ENCODE peak calls at places on chromosomes 16 and 17, in seven cellular contexts. G is ascending aorta; D is left lung; U is H9; M is small intestine; Q is naive thymus-derived CD4-positive, alpha-beta T cell; Y is CD8-positive, alpha-beta T cell. X is an unnamed sample.

GRCh38 chr16:67548265-67549126 is 13.8 kb upstream of the CTCF start:
- DNase-seq in G (no peak), D (peak; percentile 22), U (no peak), M (no peak), Q (no peak), Y (no peak), X (no peak)

GRCh38 chr17:29710891-29711418 is 88.2 kb upstream of the CORO6 start:
- DNase-seq in G (no peak), D (no peak), U (no peak), M (no peak), Q (no peak), Y (no peak), X (no peak)

GRCh38 chr17:12512712-12513355 is 152.9 kb upstream of the MYOCD start:
- DNase-seq in G (no peak), D (no peak), U (no peak), M (no peak), Q (no peak), Y (no peak), X (no peak)

GRCh38 chr16:27161398-27161797 is 41.9 kb upstream of the KDM8 start:
- DNase-seq in G (no peak), D (no peak), U (no peak), M (no peak), Q (no peak), Y (no peak), X (no peak)

GRCh38 chr17:78111012-78111726 is 17.4 kb downstream of the TMC6 start:
- DNase-seq in G (no peak), D (no peak), U (no peak), M (no peak), Q (no peak), Y (no peak), X (no peak)

GRCh38 chr16:56121156-56121500 is 70.2 kb upstream of the GNAO1 start:
- DNase-seq in G (no peak), D (no peak), U (no peak), M (no peak), Q (no peak), Y (no peak), X (no peak)

GRCh38 chr16:7839568-7839967 is 506.9 kb downstream of the RBFOX1 start:
- DNase-seq in G (no peak), D (no peak), U (no peak), M (no peak), Q (no peak), Y (no peak), X (peak; percentile 70)

GRCh38 chr17:20022701-20023100 is 13.5 kb downstream of the SPECC1 start:
- DNase-seq in G (no peak), D (no peak), U (no peak), M (no peak), Q (no peak), Y (no peak), X (no peak)

GRCh38 chr16:74691093-74691855 is 9.4 kb downstream of the MLKL start:
- DNase-seq in G (no peak), D (no peak), U (no peak), M (no peak), Q (no peak), Y (no peak), X (peak; percentile 57)

GRCh38 chr17:55299890-55300289 is 35.1 kb downstream of the HLF start:
- DNase-seq in G (no peak), D (no peak), U (no peak), M (no peak), Q (no peak), Y (no peak), X (no peak)

GRCh38 chr16:88561485-88562369 is 8.5 kb upstream of the ZC3H18 start:
- DNase-seq in G (no peak), D (peak; percentile 49), U (peak; percentile 56), M (peak; percentile 38), Q (peak; percentile 58), Y (peak; percentile 65), X (peak; percentile 65)

GRCh38 chr16:22379656-22380055 is 5.2 kb upstream of the CDR2 start:
- DNase-seq in G (no peak), D (no peak), U (no peak), M (no peak), Q (no peak), Y (no peak), X (no peak)

GRCh38 chr17:6506679-6507231 is 49.6 kb downstream of the PITPNM3 start:
- DNase-seq in G (no peak), D (peak; percentile 75), U (no peak), M (peak; percentile 55), Q (no peak), Y (no peak), X (peak; percentile 66)

GRCh38 chr16:87834668-87835473 is 34.4 kb downstream of the SLC7A5 start:
- DNase-seq in G (no peak), D (no peak), U (no peak), M (peak; percentile 51), Q (no peak), Y (no peak), X (peak; percentile 87)

GRCh38 chr17:17681744-17682292 is 560 bp downstream of the RAI1 start:
- DNase-seq in G (no peak), D (peak; percentile 58), U (no peak), M (no peak), Q (peak; percentile 23), Y (peak; percentile 43), X (no peak)

GRCh38 chr17:43962479-43962878 is 8.7 kb upstream of the PYY start:
- DNase-seq in G (no peak), D (no peak), U (no peak), M (no peak), Q (no peak), Y (no peak), X (no peak)

GRCh38 chr16:27485811-27486210 is 63.9 kb downstream of the GTF3C1 start:
- DNase-seq in G (no peak), D (no peak), U (no peak), M (no peak), Q (no peak), Y (no peak), X (no peak)

GRCh38 chr17:15436399-15437369 is 30.7 kb downstream of the CDRT4 start:
- DNase-seq in G (no peak), D (no peak), U (peak; percentile 59), M (peak; percentile 88), Q (peak; percentile 47), Y (peak; percentile 44), X (no peak)

GRCh38 chr16:68790130-68790761 is 53.1 kb upstream of the TANGO6 start:
- DNase-seq in G (no peak), D (no peak), U (no peak), M (no peak), Q (no peak), Y (no peak), X (peak; percentile 95)

GRCh38 chr16:2002406-2003230 is 7.0 kb downstream of the ZNF598 start:
- DNase-seq in G (no peak), D (no peak), U (no peak), M (no peak), Q (no peak), Y (peak; percentile 19), X (no peak)

GRCh38 chr16:2004795-2005517 is 4.7 kb downstream of the ZNF598 start:
- DNase-seq in G (no peak), D (no peak), U (no peak), M (no peak), Q (no peak), Y (peak; percentile 13), X (no peak)

GRCh38 chr16:2003231-2003826 is 6.3 kb downstream of the ZNF598 start:
- DNase-seq in G (no peak), D (no peak), U (no peak), M (no peak), Q (no peak), Y (peak; percentile 13), X (no peak)

GRCh38 chr16:2005646-2006045 is 4.0 kb downstream of the ZNF598 start:
- DNase-seq in G (no peak), D (no peak), U (peak; percentile 70), M (no peak), Q (no peak), Y (peak; percentile 15), X (no peak)

DNA sequence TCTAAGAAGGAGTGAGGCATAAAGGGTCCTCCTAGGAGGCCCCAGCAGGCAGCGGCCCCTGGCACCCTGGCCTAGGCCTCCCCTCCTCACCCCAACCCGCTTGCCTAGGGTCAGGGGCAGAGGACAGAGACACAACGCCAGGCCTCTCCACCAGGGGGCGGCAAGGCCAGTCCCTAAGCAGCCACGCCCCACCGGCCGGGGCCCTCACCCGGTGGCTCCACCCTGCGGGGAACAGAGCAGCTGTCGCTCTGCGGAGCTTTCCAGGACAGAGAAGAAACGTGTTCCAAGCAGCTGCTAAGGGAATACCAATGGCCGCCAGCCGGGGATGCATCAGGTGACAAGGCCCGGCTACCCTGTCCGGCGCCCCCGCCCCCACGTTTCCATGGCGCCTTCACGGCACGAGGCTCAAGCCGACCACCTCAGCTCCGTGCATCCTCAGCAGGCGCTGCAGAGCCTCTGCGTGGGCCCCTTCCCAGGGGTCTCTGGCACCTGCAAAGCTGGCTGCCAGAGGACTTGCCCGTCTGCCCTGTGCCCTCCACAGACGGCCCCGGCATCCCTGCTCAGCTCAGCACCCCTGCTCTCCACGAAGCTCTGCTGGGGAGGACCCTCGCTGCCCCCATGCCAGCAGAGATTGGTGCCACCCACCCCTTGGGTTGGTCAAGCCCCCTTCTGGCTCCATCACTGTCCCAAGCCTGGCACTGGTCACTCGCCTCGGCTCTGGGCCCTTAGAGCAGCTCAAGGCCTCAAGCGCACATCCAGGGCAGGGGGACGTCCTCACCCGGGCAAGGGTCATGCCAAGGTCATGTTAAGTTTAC is 5.6 kb downstream of the ZNF598 start:
- DNase-seq in G (no peak), D (peak; percentile 87), U (peak; percentile 97), M (peak; percentile 91), Q (peak; percentile 83), Y (peak; percentile 90), X (peak; percentile 97)
- H3K4me1 ChIP-seq in G (peaks cover 17% of the 10 kb centered on the region), D (peaks cover 58% of the 10 kb centered on the region), U (peaks cover 2% of the 10 kb centered on the region), M (peaks cover 12% of the 10 kb centered on the region), Q (peaks cover 27% of the 10 kb centered on the region), Y (peaks cover 50% of the 10 kb centered on the region), X (peaks cover 18% of the 10 kb centered on the region)

DNA sequence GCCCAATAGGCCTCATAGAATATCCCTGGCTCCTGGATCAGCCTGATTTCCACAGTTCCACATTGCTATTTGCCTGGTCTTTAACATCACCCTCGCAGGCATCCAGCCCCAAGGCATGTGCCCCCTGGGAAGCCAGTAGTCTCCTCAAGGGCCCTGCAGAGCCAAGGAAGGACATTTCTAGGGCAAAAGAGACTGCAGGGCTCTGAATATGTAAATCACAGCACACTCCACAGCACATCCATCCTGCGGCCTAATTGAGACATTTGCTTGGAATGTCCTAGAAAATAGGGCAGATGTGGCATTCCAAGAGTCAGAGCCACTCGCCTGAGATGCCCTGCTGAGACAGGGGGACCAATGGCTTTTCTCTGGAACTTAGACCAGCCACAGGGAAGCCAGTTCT is 11.4 kb upstream of the C16orf78 start:
- DNase-seq in G (no peak), D (no peak), U (peak; percentile 48), M (no peak), Q (no peak), Y (no peak), X (no peak)
- H3K9me3 ChIP-seq in G (no peaks in the 10 kb centered on the region), D (no peaks in the 10 kb centered on the region), U (no peaks in the 10 kb centered on the region), M (no peaks in the 10 kb centered on the region), Q (no peaks in the 10 kb centered on the region), Y (no peaks in the 10 kb centered on the region), X (no peaks in the 10 kb centered on the region)

GRCh38 chr17:68710976-68711375 is 109.8 kb upstream of the FAM20A start:
- DNase-seq in G (no peak), D (no peak), U (no peak), M (no peak), Q (no peak), Y (no peak), X (no peak)
- H3K27ac ChIP-seq in G (no peak overlapping the region), D (no peak overlapping the region), U (no peak overlapping the region), M (no peak overlapping the region), Q (no peak overlapping the region), Y (no peak overlapping the region), X (no peak overlapping the region)

DNA sequence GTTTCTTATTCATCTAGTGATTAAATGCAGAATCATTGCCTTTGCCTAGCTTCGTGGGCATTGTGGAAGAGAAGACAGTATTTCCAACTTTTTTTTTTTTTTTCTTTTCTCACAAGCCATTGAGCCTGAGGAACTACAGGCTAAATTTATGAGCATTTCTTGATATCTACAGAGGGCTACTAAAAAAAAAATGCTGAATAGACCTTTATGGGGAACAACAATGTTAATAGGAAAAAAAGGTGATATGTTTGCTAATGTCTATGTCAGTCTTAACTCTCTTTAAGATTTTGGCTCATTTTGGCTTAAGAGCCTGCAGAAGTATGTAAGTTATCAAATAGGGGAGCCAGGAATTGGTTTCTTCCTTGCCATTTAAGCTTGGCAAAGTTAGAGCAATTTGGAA is 6.0 kb downstream of the WIPF2 start:
- DNase-seq in G (no peak), D (no peak), U (no peak), M (no peak), Q (no peak), Y (no peak), X (no peak)
- H3K4me1 ChIP-seq in G (peaks cover 1% of the 10 kb centered on the region), D (peaks cover 33% of the 10 kb centered on the region), U (no peaks in the 10 kb centered on the region), M (no peaks in the 10 kb centered on the region), Q (peaks cover 1% of the 10 kb centered on the region), Y (peaks cover 1% of the 10 kb centered on the region), X (no peaks in the 10 kb centered on the region)

X was measured in cardiac muscle cell.